ENCODE peak calls at places on chromosomes 3 and 15, in six cellular contexts. W is stromal cell of bone marrow, M is H9, I is iPS DF 19.7, V is pulmonary artery endothelial cell, L is lower lobe of right lung. K is an unnamed sample.

GRCh38 chr3:186931487-186932280 is 1.4 kb downstream of the ST6GAL1 start:
- DNase-seq in I (no peak), W (no peak), V (no peak), M (peak; percentile 64), L (peak; percentile 79), K (peak; percentile 65)

GRCh38 chr15:62999923-63000484 is 42.5 kb upstream of the TPM1 start:
- DNase-seq in L (no peak), I (no peak), V (no peak), W (no peak), M (no peak), K (no peak)

GRCh38 chr3:14289590-14290453 is 111.2 kb downstream of the LSM3 start:
- DNase-seq in V (no peak), M (no peak), I (no peak), W (peak; percentile 48), L (no peak), K (peak; percentile 84)

GRCh38 chr3:175075269-175075668 is 216.1 kb downstream of the NAALADL2 start:
- DNase-seq in L (no peak), W (no peak), I (no peak), V (no peak), M (no peak), K (peak; percentile 17)

GRCh38 chr3:98811048-98811447 is 47.9 kb downstream of the ST3GAL6 start:
- DNase-seq in W (no peak), L (no peak), V (no peak), M (no peak), I (no peak), K (no peak)

GRCh38 chr15:52527898-52528464 is 699 bp downstream of the MYO5A start:
- DNase-seq in W (no peak), M (no peak), L (no peak), I (no peak), V (no peak), K (peak; percentile 50)

GRCh38 chr3:53194218-53195065 is 33.4 kb downstream of the PRKCD start:
- DNase-seq in M (peak; percentile 61), V (no peak), L (no peak), W (no peak), I (no peak), K (peak; percentile 64)

GRCh38 chr3:187406927-187407326 is 38.7 kb downstream of the RTP4 start:
- DNase-seq in M (no peak), W (peak; percentile 8), L (no peak), V (no peak), I (no peak), K (no peak)

GRCh38 chr3:104031598-104031997 is 1335.1 kb upstream of the ALCAM start:
- DNase-seq in W (no peak), M (no peak), V (no peak), I (no peak), L (no peak), K (no peak)

GRCh38 chr15:50049871-50050270 is 69.2 kb downstream of the ATP8B4 start:
- DNase-seq in I (no peak), M (no peak), W (peak; percentile 41), V (no peak), L (no peak), K (peak; percentile 76)

GRCh38 chr3:195446359-195446758 is 3.5 kb upstream of the ACAP2 start:
- DNase-seq in L (no peak), M (no peak), I (no peak), W (no peak), V (no peak), K (no peak)

GRCh38 chr3:31550452-31551251 is 17.9 kb downstream of the STT3B start:
- DNase-seq in V (no peak), M (no peak), I (no peak), L (no peak), W (no peak), K (peak; percentile 30)

GRCh38 chr3:37993811-37994638 is 3.4 kb downstream of the VILL start:
- DNase-seq in M (peak; percentile 76), I (no peak), V (peak; percentile 53), W (peak; percentile 53), L (peak; percentile 91), K (peak; percentile 86)

GRCh38 chr3:59809016-59809415 is 759.2 kb upstream of the CFAP20DC start:
- DNase-seq in V (no peak), M (no peak), I (no peak), W (peak; percentile 14), L (no peak), K (peak; percentile 73)

GRCh38 chr3:161991901-161992300 is 495.3 kb downstream of the OTOL1 start:
- DNase-seq in V (no peak), M (no peak), I (no peak), L (no peak), W (no peak), K (peak; percentile 18)

GRCh38 chr3:160210799-160211221 is 14.4 kb upstream of the C3orf80 start:
- DNase-seq in I (no peak), L (no peak), V (no peak), W (peak; percentile 54), M (no peak), K (peak; percentile 55)

GRCh38 chr3:125310623-125311076 is 64.5 kb downstream of the ZNF148 start:
- DNase-seq in M (no peak), L (no peak), I (no peak), V (no peak), W (no peak), K (no peak)

GRCh38 chr15:39890640-39891039 is 29.4 kb downstream of the GPR176 start:
- DNase-seq in V (no peak), I (no peak), L (no peak), M (no peak), W (no peak), K (no peak)

GRCh38 chr3:192869131-192870027 is 48.3 kb downstream of the MB21D2 start:
- DNase-seq in I (no peak), M (no peak), L (no peak), W (peak; percentile 57), V (no peak), K (peak; percentile 79)

GRCh38 chr3:130626021-130626420 is 109.0 kb downstream of the COL6A6 start:
- DNase-seq in W (peak; percentile 51), L (no peak), M (no peak), I (no peak), V (no peak), K (peak; percentile 52)

GRCh38 chr3:33221241-33221640 is 2.6 kb upstream of the SUSD5 start:
- DNase-seq in W (no peak), L (no peak), V (no peak), M (no peak), I (no peak), K (no peak)

GRCh38 chr3:11244131-11244677 is 28.0 kb upstream of the ATG7 start:
- DNase-seq in V (no peak), W (no peak), M (no peak), I (no peak), L (no peak), K (peak; percentile 49)

GRCh38 chr3:22241110-22241509 is 490.1 kb upstream of the ZNF385D start:
- DNase-seq in V (no peak), W (no peak), M (no peak), I (no peak), L (no peak), K (no peak)

GRCh38 chr3:105594219-105594618 is 227.5 kb downstream of the ALCAM start:
- DNase-seq in M (no peak), V (no peak), W (peak; percentile 54), I (no peak), L (no peak), K (peak; percentile 45)

GRCh38 chr15:64232400-64232799 is 69.6 kb upstream of the PPIB start:
- DNase-seq in V (no peak), W (no peak), L (no peak), I (no peak), M (no peak), K (peak; percentile 82)

GRCh38 chr3:153284282-153284938 is 122.4 kb downstream of the RAP2B start:
- DNase-seq in V (peak; percentile 35), I (no peak), W (peak; percentile 88), L (peak; percentile 71), M (no peak), K (peak; percentile 86)

GRCh38 chr3:79268422-79268821 is 499.4 kb downstream of the ROBO1 start:
- DNase-seq in I (no peak), V (no peak), L (no peak), W (no peak), M (no peak), K (no peak)

K was measured in EL.